ENCODE peak calls at places on chromosome 19, in five cellular contexts. A is Daoy; X is GM12891; Y is mucosa of descending colon; V is stimulated activated CD4-positive, alpha-beta T cell treated with anti-CD3 and anti-CD28 coated beads, Interleukin-4, amount 100 ng/mL, for 48 hours. I is an unnamed sample.
A peak's percentile ranks its signal among the peaks of the same experiment; 100 is the strongest.

GRCh38 chr19:49106648-49107135 is 7.5 kb upstream of the LIN7B start:
- DNase-seq in A (peak; percentile 58), Y (peak; percentile 78), V (peak; percentile 55), X (no peak), I (no peak)

GRCh38 chr19:35228177-35228930 is at the start of gene FAM187B:
- DNase-seq in Y (no peak), A (no peak), V (no peak), X (no peak), I (no peak)

GRCh38 chr19:45420356-45420755 is 3.4 kb downstream of the ERCC1 start:
- DNase-seq in A (no peak), V (no peak), Y (no peak), X (no peak), I (no peak)

GRCh38 chr19:4748589-4748988 is 24.9 kb upstream of the DPP9 start:
- DNase-seq in A (no peak), X (no peak), V (no peak), Y (no peak), I (no peak)

GRCh38 chr19:18205180-18205915 is 1.5 kb upstream of the RAB3A start:
- DNase-seq in A (peak; percentile 73), Y (peak; percentile 83), V (peak; percentile 55), X (peak; percentile 72), I (no peak)

GRCh38 chr19:46992699-46993535 is 26.7 kb upstream of the NPAS1 start:
- DNase-seq in X (no peak), V (no peak), A (no peak), Y (no peak), I (no peak)

GRCh38 chr19:47363758-47364529 is 14.8 kb downstream of the DHX34 start:
- DNase-seq in A (peak; percentile 54), Y (no peak), X (no peak), V (no peak), I (no peak)

GRCh38 chr19:41965127-41965526 is 6.0 kb upstream of the RABAC1 start:
- DNase-seq in V (no peak), Y (no peak), X (no peak), A (no peak), I (no peak)

GRCh38 chr19:415292-415691 is 6.3 kb upstream of the C2CD4C start:
- DNase-seq in A (no peak), Y (no peak), V (no peak), X (no peak), I (no peak)

GRCh38 chr19:40471111-40471510 is 4.3 kb downstream of the SPTBN4 start:
- DNase-seq in Y (no peak), V (no peak), A (no peak), X (no peak), I (no peak)

GRCh38 chr19:43960411-43960810 is 9.4 kb downstream of the ZNF221 start:
- DNase-seq in A (no peak), V (no peak), X (no peak), Y (no peak), I (no peak)

GRCh38 chr19:46372901-46373572 is 26.1 kb downstream of the PPP5C start:
- DNase-seq in X (no peak), V (no peak), Y (no peak), A (peak; percentile 54), I (no peak)

GRCh38 chr19:13092206-13092605 is 10.5 kb downstream of the LYL1 start:
- DNase-seq in V (no peak), X (no peak), Y (no peak), A (no peak), I (no peak)

I was measured in 8988T.